ENCODE peak calls at places on chromosomes 1 and 21, in seven cellular contexts. Z is progenitor cell of endocrine pancreas, C is dorsolateral prefrontal cortex, E is AG04449, A is Peyer's patch, R is H1, J is PC-3. M is an unnamed sample.

GRCh38 chr1:31626451-31627202 is 9.1 kb downstream of the HCRTR1 start:
- DNase-seq in E (no peak), A (no peak), J (no peak), Z (no peak), C (peak), R (no peak), M (peak)

GRCh38 chr1:67559222-67559700 is 125.7 kb upstream of the GADD45A start:
- DNase-seq in E (no peak), A (no peak), Z (no peak), C (peak), J (no peak), R (no peak), M (no peak)

GRCh38 chr21:30227633-30228404 is 11.9 kb upstream of the CLDN8 start:
- DNase-seq in J (peak), Z (no peak), E (peak), C (no peak), A (no peak), R (no peak), M (no peak)

GRCh38 chr1:40379785-40380452 is 6.4 kb downstream of the SMAP2 start:
- DNase-seq in R (no peak), A (no peak), E (no peak), J (peak), Z (no peak), C (no peak), M (no peak)

GRCh38 chr1:241311056-241311746 is 45.8 kb downstream of the RGS7 start:
- DNase-seq in Z (no peak), J (peak), E (no peak), A (no peak), C (no peak), R (no peak), M (no peak)

GRCh38 chr1:209823143-209824041 is 4.4 kb upstream of the UTP25 start:
- DNase-seq in E (no peak), A (no peak), R (no peak), C (no peak), J (peak), Z (no peak), M (no peak)

GRCh38 chr1:185441608-185442007 is 124.6 kb upstream of the IVNS1ABP start:
- DNase-seq in J (peak), Z (no peak), A (no peak), C (no peak), E (no peak), R (no peak), M (no peak)

GRCh38 chr1:53552981-53553733 is 94.0 kb downstream of the DMRTB1 start:
- DNase-seq in Z (no peak), A (no peak), E (no peak), J (peak), R (no peak), C (no peak), M (peak)

GRCh38 chr1:58839871-58840835 is 56.3 kb upstream of the JUN start:
- DNase-seq in Z (no peak), A (no peak), E (no peak), J (no peak), R (no peak), C (no peak), M (no peak)

GRCh38 chr1:39829791-39830533 is 41.3 kb upstream of the BMP8B start:
- DNase-seq in C (no peak), R (no peak), J (peak), Z (no peak), E (no peak), A (no peak), M (no peak)

GRCh38 chr1:178689769-178690168 is 35.3 kb upstream of the RALGPS2 start:
- DNase-seq in Z (no peak), E (no peak), C (no peak), J (no peak), R (no peak), A (no peak), M (no peak)

GRCh38 chr1:201786824-201787223 is 42.1 kb upstream of the IPO9 start:
- DNase-seq in R (no peak), Z (no peak), C (no peak), E (no peak), J (no peak), A (no peak), M (no peak)

GRCh38 chr21:31354604-31355443 is 10.8 kb upstream of the TIAM1 start:
- DNase-seq in J (peak), R (no peak), A (no peak), E (peak), Z (no peak), C (no peak), M (no peak)

GRCh38 chr1:65524931-65525296 is 104.4 kb downstream of the LEPR start:
- DNase-seq in R (no peak), E (no peak), C (no peak), A (no peak), J (no peak), Z (no peak), M (no peak)

GRCh38 chr1:29126198-29126597 is 2.5 kb upstream of the TMEM200B start:
- DNase-seq in R (no peak), C (no peak), A (no peak), Z (no peak), J (no peak), E (no peak), M (no peak)

GRCh38 chr1:29122987-29123870 is 474 bp downstream of the TMEM200B start:
- DNase-seq in A (no peak), C (no peak), J (no peak), E (no peak), R (no peak), Z (peak), M (peak)

GRCh38 chr1:29123871-29124365 is at the start of gene TMEM200B:
- DNase-seq in C (no peak), Z (peak), E (no peak), A (no peak), R (no peak), J (no peak), M (no peak)

GRCh38 chr1:29125237-29125641 is 1.5 kb upstream of the TMEM200B start:
- DNase-seq in R (no peak), A (no peak), E (no peak), Z (no peak), J (no peak), C (no peak), M (no peak)

DNA sequence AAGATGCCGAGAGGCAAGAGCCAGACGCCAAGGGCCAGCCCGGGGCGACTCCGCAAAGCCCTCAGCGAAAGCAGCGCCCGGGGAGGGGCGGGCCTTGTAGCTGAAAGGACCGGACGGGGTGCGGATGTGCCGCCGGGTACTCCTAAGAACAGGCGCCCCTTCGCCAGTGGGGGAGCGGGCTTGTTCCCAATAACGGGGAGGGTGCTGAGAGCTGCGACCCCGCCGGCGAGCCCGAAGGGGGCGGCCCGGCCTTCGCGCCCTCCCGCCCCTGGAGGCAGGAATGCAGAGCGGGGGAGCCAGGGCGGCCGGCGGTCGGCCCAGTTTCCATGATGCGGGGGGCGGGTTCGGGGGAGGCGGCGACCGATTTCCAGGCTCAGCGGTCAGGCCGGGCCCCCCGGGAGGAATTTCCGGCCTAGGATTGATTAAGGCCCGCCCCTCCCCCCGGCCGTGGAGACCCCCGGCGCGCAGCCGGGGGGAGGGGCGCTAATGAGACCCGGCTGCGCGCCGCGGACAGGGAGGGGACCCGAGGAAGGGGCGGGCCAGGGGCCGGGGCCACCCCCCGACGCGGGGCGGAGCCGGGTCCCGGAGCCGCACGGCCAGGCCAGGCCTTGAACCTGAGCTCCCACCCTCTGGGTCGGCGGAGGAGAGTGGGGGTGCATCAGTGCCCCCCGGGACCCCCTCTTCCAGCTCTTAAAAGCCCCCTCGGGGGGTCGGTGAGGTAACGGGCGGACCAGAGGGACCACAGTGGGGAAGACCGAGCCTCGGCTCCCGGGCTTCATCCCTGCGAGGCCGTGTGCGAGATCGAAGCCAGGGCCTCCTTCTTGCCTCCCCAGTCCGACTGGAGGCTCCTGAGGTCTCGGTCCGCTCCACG is 898 bp upstream of the TMEM200B start:
- DNase-seq in J (peak), A (peak), C (no peak), R (peak), E (no peak), Z (peak), M (peak)
- TF ChIP-seq CTCF in J (peak), A (peak), C (no peak), R (no peak), E (peak), Z (peak), M (peak)

GRCh38 chr21:41481191-41481590 is 26.8 kb downstream of the TMPRSS2 start:
- DNase-seq in R (no peak), J (no peak), E (peak), A (no peak), Z (no peak), C (no peak), M (no peak)

GRCh38 chr21:41477641-41478318 is 30.2 kb downstream of the TMPRSS2 start:
- DNase-seq in E (no peak), J (no peak), R (peak), Z (no peak), A (no peak), C (peak), M (no peak)

GRCh38 chr21:41480086-41480690 is 27.8 kb downstream of the TMPRSS2 start:
- DNase-seq in Z (no peak), R (no peak), J (no peak), A (no peak), E (no peak), C (no peak), M (no peak)

GRCh38 chr21:41478319-41479177 is 29.4 kb downstream of the TMPRSS2 start:
- DNase-seq in J (no peak), Z (no peak), C (no peak), E (no peak), R (no peak), A (no peak), M (no peak)

DNA sequence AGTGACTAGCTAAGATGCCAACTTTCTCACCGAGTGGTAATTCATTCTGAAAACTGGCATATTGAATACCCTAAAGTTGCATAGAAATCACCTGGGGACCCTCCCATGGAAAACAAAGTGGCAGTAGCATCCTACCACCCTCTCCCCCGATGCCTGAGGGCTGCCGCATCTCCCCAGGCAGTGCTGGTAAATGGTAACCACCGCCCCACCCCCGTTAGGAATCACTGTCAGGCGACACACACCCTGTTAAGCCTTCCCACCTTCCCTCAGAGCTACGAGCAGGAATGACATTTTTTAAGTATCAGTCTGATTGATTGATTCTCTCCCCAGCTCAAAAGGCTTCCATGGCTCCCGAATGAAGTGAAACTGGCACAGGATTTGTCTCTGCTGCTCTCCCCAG is 28.3 kb downstream of the TMPRSS2 start:
- DNase-seq in A (no peak), J (no peak), C (no peak), R (no peak), Z (no peak), E (no peak), M (no peak)
- TF ChIP-seq CTCF in A (no peak), J (no peak), C (no peak), R (no peak), Z (no peak), E (no peak), M (no peak)

GRCh38 chr1:90613371-90613770 is 103.7 kb downstream of the BARHL2 start:
- DNase-seq in J (no peak), A (no peak), C (no peak), E (no peak), Z (no peak), R (no peak), M (no peak)

GRCh38 chr1:90614872-90615271 is 102.2 kb downstream of the BARHL2 start:
- DNase-seq in J (peak), Z (no peak), E (no peak), A (no peak), R (no peak), C (no peak), M (no peak)

GRCh38 chr1:90612033-90612432 is 105.1 kb downstream of the BARHL2 start:
- DNase-seq in A (no peak), Z (no peak), R (no peak), E (no peak), J (no peak), C (no peak), M (no peak)

DNA sequence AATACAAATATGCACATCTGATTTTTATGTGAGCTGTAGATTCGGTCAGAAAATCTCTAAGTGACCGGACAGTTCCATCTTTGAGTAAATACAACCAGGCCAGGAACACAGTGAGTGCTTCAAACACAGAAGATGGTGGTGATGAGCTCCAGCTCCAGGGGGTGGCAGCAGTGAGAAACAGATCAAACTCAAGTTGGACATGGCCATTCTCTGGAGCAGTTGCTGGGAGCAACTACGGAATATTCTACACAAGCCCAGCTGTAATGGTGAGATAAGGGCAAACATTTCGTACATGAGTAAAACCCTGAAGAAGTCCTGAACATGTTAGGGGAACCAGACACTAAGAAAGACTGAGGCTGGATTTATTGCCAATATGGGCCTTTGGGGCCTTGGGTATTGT is 100.7 kb downstream of the BARHL2 start:
- DNase-seq in A (no peak), C (no peak), J (peak), E (no peak), R (peak), Z (no peak), M (peak)
- TF ChIP-seq CTCF in A (no peak), C (peak), J (peak), E (peak), R (peak), Z (peak), M (peak)

GRCh38 chr1:175319912-175320230 is 127.3 kb upstream of the KIAA0040 start:
- DNase-seq in A (no peak), R (no peak), E (no peak), Z (no peak), C (no peak), J (no peak), M (no peak)
- TF ChIP-seq CTCF in A (no peak), R (no peak), E (no peak), Z (no peak), C (no peak), J (no peak), M (peak)

DNA sequence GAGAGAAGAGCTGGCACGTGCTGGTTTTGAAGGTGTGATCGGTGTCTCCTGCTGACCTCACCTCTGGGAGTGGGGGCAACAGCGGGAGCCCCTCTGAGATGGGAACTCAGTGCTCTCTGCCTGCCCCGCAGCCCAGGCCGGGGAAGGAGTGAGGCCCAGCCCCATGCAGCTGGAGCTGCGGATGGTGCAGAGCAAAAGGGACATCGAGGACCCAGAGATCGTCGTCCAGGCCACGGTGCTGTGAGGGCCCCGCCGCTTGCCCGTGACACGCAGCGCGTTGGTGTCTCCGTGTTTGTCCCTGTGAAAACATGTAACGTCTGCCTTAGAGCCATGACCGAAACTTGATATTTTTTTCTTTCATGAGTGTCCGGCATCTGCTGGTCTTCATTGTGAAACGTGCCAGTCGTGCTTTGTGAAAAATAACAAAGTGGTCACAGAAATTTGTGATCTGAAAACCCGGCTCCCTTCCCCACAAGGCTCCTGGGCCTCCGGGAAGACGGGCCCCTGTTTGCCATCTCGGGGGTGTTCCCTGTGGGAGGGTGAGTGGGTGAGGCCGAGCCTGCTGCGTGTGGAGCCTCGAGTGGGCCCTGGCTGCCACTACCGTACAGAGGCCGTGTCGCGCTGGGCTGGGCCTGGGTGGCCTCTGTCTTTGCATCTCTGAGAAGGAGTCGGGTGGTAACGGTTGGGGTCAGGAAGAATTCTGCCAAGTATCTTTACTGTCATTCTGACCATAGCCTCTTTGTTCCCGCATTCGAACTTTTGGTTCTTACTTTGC is 20.1 kb downstream of the CSTB start:
- DNase-seq in Z (no peak), C (no peak), E (no peak), J (no peak), R (no peak), A (no peak), M (no peak)
- TF ChIP-seq CTCF in Z (no peak), C (no peak), E (no peak), J (no peak), R (no peak), A (no peak), M (no peak)

GRCh38 chr1:226108935-226109828 is 46.7 kb downstream of the H3-3A start:
- DNase-seq in E (no peak), C (no peak), A (no peak), Z (no peak), R (no peak), J (no peak), M (no peak)
- TF ChIP-seq CTCF in E (no peak), C (no peak), A (no peak), Z (no peak), R (no peak), J (no peak), M (no peak)

GRCh38 chr1:116131866-116132605 is 20.8 kb downstream of the MAB21L3 start:
- DNase-seq in R (no peak), E (no peak), Z (no peak), C (no peak), J (no peak), A (no peak), M (no peak)
- TF ChIP-seq CTCF in R (no peak), E (no peak), Z (no peak), C (no peak), J (no peak), A (no peak), M (no peak)

DNA sequence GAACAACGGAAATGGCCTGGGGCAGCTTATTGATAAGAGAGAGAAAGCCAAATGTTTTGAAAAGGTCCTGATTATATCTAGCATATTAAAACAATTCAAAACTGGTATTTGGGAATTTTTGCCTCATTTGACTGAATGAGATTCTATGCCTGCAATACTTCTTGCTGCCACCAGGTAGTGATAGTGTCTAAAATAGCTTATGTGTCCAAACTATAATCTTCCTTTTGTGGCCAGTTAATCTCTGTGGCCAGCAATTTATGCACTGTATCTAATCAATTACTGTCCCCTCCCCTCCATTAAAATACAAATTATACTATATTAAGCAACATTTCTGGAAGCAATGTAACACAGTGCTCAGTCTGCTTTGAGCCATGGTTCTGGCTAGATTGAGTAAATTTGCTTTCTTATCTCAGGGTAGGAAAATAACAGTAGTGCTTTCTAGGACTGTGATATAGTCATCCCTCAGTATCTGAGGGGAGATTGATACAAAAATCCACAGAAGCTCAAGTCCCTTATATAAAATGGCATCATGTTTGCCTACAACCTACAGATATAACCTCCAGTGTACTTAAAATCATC is 91.8 kb downstream of the FOXD2 start:
- DNase-seq in R (no peak), J (peak), E (no peak), C (no peak), Z (no peak), A (no peak), M (no peak)
- TF ChIP-seq CTCF in R (no peak), J (peak), E (peak), C (no peak), Z (peak), A (peak), M (peak)